ENCODE peak calls at places on chromosomes 6 and 20, in seven cellular contexts. W, Y, B, X, P, J and G are unnamed samples. For H3K9me3 and H3K4me1, the result is how much of the 10 kb centered on the place peaks cover.

GRCh38 chr6:20364327-20364726 is 37.4 kb upstream of the E2F3 start:
- DNase-seq in W (no peak), Y (no peak), B (no peak), X (no peak), P (no peak), J (no peak), G (no peak)

GRCh38 chr6:143678980-143679379 is 1.2 kb downstream of the PHACTR2 start:
- DNase-seq in W (no peak), Y (no peak), B (no peak), X (no peak), P (no peak), J (no peak), G (no peak)

GRCh38 chr20:257419-257818 is at the start of gene DEFB132:
- DNase-seq in W (no peak), Y (no peak), B (no peak), X (no peak), P (no peak), J (peak), G (no peak)

GRCh38 chr20:62980970-62981369 is 25.8 kb downstream of the BHLHE23 start:
- DNase-seq in W (no peak), Y (no peak), B (no peak), X (no peak), P (no peak), J (no peak), G (no peak)

GRCh38 chr20:10288954-10289646 is 70.5 kb downstream of the SNAP25 start:
- DNase-seq in W (no peak), Y (no peak), B (no peak), X (no peak), P (no peak), J (no peak), G (no peak)

GRCh38 chr6:71406871-71407860 is 118.6 kb downstream of the OGFRL1 start:
- DNase-seq in W (peak), Y (no peak), B (no peak), X (no peak), P (no peak), J (no peak), G (no peak)

GRCh38 chr6:81263531-81264168 is 488.8 kb downstream of the TENT5A start:
- DNase-seq in W (no peak), Y (no peak), B (no peak), X (no peak), P (no peak), J (no peak), G (no peak)

GRCh38 chr6:109174911-109175310 is 79.6 kb downstream of the CEP57L1 start:
- DNase-seq in W (no peak), Y (no peak), B (no peak), X (no peak), P (no peak), J (no peak), G (no peak)

GRCh38 chr6:140253096-140253495 is 878.6 kb upstream of the CITED2 start:
- DNase-seq in W (no peak), Y (no peak), B (no peak), X (no peak), P (no peak), J (no peak), G (no peak)

GRCh38 chr20:40644863-40645262 is 44.2 kb downstream of the MAFB start:
- DNase-seq in W (no peak), Y (no peak), B (no peak), X (no peak), P (no peak), J (no peak), G (no peak)

GRCh38 chr6:28207244-28208179 is 17.6 kb upstream of the ZSCAN9 start:
- DNase-seq in W (peak), Y (no peak), B (no peak), X (no peak), P (no peak), J (no peak), G (no peak)

GRCh38 chr6:144564202-144564601 is 279.1 kb downstream of the UTRN start:
- DNase-seq in W (no peak), Y (no peak), B (no peak), X (no peak), P (no peak), J (no peak), G (no peak)

GRCh38 chr6:143755301-143755744 is 77.6 kb downstream of the PHACTR2 start:
- DNase-seq in W (no peak), Y (no peak), B (no peak), X (no peak), P (no peak), J (no peak), G (no peak)

GRCh38 chr20:43844778-43845614 is 69.7 kb upstream of the TOX2 start:
- DNase-seq in W (peak), Y (peak), B (no peak), X (no peak), P (no peak), J (peak), G (no peak)

GRCh38 chr6:56708810-56709597 is 66.3 kb upstream of the DST start:
- DNase-seq in W (no peak), Y (peak), B (no peak), X (no peak), P (no peak), J (no peak), G (no peak)

GRCh38 chr6:151255811-151256210 is 16.0 kb downstream of the AKAP12 start:
- DNase-seq in W (no peak), Y (no peak), B (no peak), X (no peak), P (no peak), J (no peak), G (no peak)

GRCh38 chr6:33192105-33192646 is at the start of gene COL11A2:
- DNase-seq in W (peak), Y (no peak), B (no peak), X (peak), P (no peak), J (no peak), G (no peak)

GRCh38 chr6:32968770-32969684 is 633 bp downstream of the BRD2 start:
- DNase-seq in W (peak), Y (peak), B (peak), X (peak), P (peak), J (peak), G (peak)

GRCh38 chr6:24883618-24884017 is 52.1 kb downstream of the RIPOR2 start:
- DNase-seq in W (no peak), Y (no peak), B (no peak), X (no peak), P (no peak), J (no peak), G (no peak)

GRCh38 chr6:54846857-54847721 is 518 bp downstream of the FAM83B start:
- DNase-seq in W (peak), Y (no peak), B (no peak), X (peak), P (no peak), J (peak), G (no peak)

GRCh38 chr20:53394433-53394832 is 199.2 kb downstream of the ZNF217 start:
- DNase-seq in W (no peak), Y (no peak), B (no peak), X (no peak), P (no peak), J (peak), G (no peak)

GRCh38 chr6:157550114-157550989 is 169.4 kb downstream of the ZDHHC14 start:
- DNase-seq in W (no peak), Y (no peak), B (no peak), X (no peak), P (no peak), J (no peak), G (no peak)

DNA sequence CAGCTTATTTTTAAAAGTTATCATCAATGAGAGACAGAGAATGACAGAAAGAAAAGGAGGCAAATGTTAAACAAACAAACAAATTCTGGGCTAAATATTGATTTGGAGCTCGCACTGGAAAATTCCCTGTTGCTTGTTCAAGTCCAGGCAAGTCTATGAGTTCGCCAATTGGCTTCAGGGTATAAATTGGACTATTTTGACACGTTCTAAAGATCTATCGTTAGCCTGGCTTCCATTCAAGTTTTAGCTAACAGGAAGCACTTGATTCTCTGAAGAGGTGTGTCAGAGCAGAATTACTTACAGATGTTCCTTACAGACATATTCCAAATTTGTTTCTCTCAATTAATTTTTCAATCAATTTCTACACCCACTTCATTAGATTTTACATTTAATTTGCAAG is 15.8 kb upstream of the RFPL4B start:
- DNase-seq in W (no peak), Y (no peak), B (no peak), X (no peak), P (no peak), J (no peak), G (no peak)
- H3K9me3 ChIP-seq in W (under half), Y (under half), B (under half), X (under half), P (under half), J (under half), G (under half)

DNA sequence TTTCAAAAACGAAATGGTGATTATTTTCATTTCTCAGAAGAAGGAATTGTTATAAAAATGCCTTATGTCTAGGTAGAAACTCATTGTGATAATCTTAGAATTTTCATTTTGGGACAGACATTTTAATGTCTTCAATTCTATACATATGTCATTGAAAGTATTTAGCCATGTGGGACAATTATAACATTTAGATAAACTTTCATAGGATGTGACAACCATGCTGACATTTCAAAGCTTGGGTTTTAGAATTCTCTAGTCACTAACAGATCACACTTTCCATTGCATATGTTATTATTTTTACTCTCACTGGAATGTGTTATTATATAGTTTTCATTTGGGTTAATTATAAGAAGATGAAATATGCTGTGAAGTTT is 4.9 kb downstream of the TAGAP start:
- DNase-seq in W (no peak), Y (no peak), B (no peak), X (no peak), P (no peak), J (no peak), G (no peak)
- H3K4me1 ChIP-seq in W (under half), Y (under half), B (under half), X (under half), P (under half), J (under half), G (under half)

GRCh38 chr20:59139998-59140397 is 23.6 kb upstream of the ZNF831 start:
- DNase-seq in W (no peak), Y (no peak), B (no peak), X (no peak), P (no peak), J (no peak), G (no peak)

GRCh38 chr20:59136027-59136426 is 27.6 kb upstream of the ZNF831 start:
- DNase-seq in W (no peak), Y (no peak), B (no peak), X (no peak), P (no peak), J (no peak), G (no peak)

GRCh38 chr20:59138114-59138602 is 25.5 kb upstream of the ZNF831 start:
- DNase-seq in W (no peak), Y (no peak), B (no peak), X (no peak), P (no peak), J (no peak), G (no peak)

GRCh38 chr20:59135093-59135492 is 28.5 kb upstream of the ZNF831 start:
- DNase-seq in W (no peak), Y (no peak), B (no peak), X (no peak), P (no peak), J (no peak), G (no peak)

DNA sequence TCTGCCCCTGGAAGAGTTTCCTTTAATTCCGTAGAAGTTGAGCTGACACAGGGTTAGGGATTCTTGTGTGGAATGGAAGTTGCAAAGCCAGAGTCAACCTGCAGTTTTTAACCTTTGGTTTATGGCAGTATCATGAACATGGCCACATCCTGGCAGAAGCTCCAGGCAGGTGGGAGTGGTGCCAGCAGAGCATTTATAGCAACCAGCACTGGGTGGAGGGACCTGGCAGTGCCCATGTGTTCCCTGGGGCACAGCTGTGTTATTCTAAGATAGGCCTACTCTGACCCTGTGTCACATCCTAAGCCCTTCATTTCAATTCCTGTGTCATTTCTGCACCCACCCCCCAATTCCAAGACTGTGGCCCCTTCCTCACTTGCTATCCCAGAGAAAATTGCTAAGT is 26.1 kb upstream of the ZNF831 start:
- DNase-seq in W (no peak), Y (no peak), B (no peak), X (no peak), P (peak), J (no peak), G (no peak)
- TF ChIP-seq POLR2A in W (no peak), Y (no peak), B (no peak), X (no peak), P (no peak), J (no peak), G (no peak)

GRCh38 chr6:133359760-133360159 is 118.6 kb downstream of the EYA4 start:
- DNase-seq in W (no peak), Y (no peak), B (no peak), X (no peak), P (no peak), J (no peak), G (no peak)

GRCh38 chr6:133358598-133358997 is 117.4 kb downstream of the EYA4 start:
- DNase-seq in W (no peak), Y (no peak), B (no peak), X (no peak), P (no peak), J (no peak), G (no peak)

GRCh38 chr6:133362813-133363212 is 121.7 kb downstream of the EYA4 start:
- DNase-seq in W (no peak), Y (no peak), B (no peak), X (no peak), P (no peak), J (peak), G (no peak)

GRCh38 chr6:133359256-133359655 is 118.1 kb downstream of the EYA4 start:
- DNase-seq in W (no peak), Y (no peak), B (no peak), X (no peak), P (no peak), J (no peak), G (no peak)

GRCh38 chr6:133360194-133360593 is 119.0 kb downstream of the EYA4 start:
- DNase-seq in W (no peak), Y (no peak), B (no peak), X (no peak), P (no peak), J (no peak), G (no peak)
- H3K9me3 ChIP-seq in W (under half), Y (under half), B (under half), X (under half), P (under half), J (under half), G (under half)